ENCODE peak calls at places on chromosomes 1 and 21, in six cellular contexts. G is IMR-90, R is epithelial cell of esophagus, V is GM06990, Q is kidney epithelial cell, L is cardiac fibroblast. C is an unnamed sample.

GRCh38 chr1:206590025-206590834 is 22.0 kb downstream of the EIF2D start:
- DNase-seq in G (peak), R (peak), V (no peak), Q (peak), L (peak), C (peak)

GRCh38 chr1:40838980-40839942 is 22.9 kb downstream of the CITED4 start:
- DNase-seq in G (no peak), R (no peak), V (no peak), Q (no peak), L (no peak), C (no peak)

GRCh38 chr1:101697057-101697456 is 299.7 kb downstream of the OLFM3 start:
- DNase-seq in G (no peak), R (no peak), V (no peak), Q (no peak), L (peak), C (peak)

GRCh38 chr1:110519125-110519810 is at the start of gene KCNA10:
- DNase-seq in G (no peak), R (no peak), V (no peak), Q (no peak), L (no peak), C (no peak)

GRCh38 chr1:229254910-229255541 is 15.9 kb upstream of the RAB4A start:
- DNase-seq in G (no peak), R (peak), V (no peak), Q (no peak), L (peak), C (peak)

GRCh38 chr1:19799877-19800804 is at the start of gene TMCO4:
- DNase-seq in G (peak), R (peak), V (peak), Q (peak), L (peak), C (peak)

GRCh38 chr1:227317541-227318002 is 720 bp downstream of the CDC42BPA start:
- DNase-seq in G (peak), R (peak), V (no peak), Q (no peak), L (peak), C (peak)

GRCh38 chr1:27522860-27523665 is 33.1 kb upstream of the WASF2 start:
- DNase-seq in G (no peak), R (no peak), V (no peak), Q (no peak), L (no peak), C (peak)

GRCh38 chr1:184362876-184363275 is 24.0 kb upstream of the C1orf21 start:
- DNase-seq in G (peak), R (no peak), V (no peak), Q (no peak), L (peak), C (peak)

GRCh38 chr1:39973503-39974135 is 18.7 kb downstream of the MFSD2A start:
- DNase-seq in G (peak), R (peak), V (no peak), Q (no peak), L (peak), C (peak)

GRCh38 chr1:232853994-232854532 is 48.8 kb downstream of the MAP10 start:
- DNase-seq in G (peak), R (peak), V (no peak), Q (peak), L (peak), C (peak)

GRCh38 chr1:167775178-167775577 is 53.4 kb downstream of the MPZL1 start:
- DNase-seq in G (peak), R (peak), V (no peak), Q (no peak), L (peak), C (peak)

GRCh38 chr1:92043621-92044020 is 13.8 kb downstream of the EPHX4 start:
- DNase-seq in G (no peak), R (peak), V (no peak), Q (no peak), L (no peak), C (no peak)

GRCh38 chr1:227424159-227424680 is 105.9 kb upstream of the CDC42BPA start:
- DNase-seq in G (peak), R (no peak), V (no peak), Q (no peak), L (no peak), C (no peak)

GRCh38 chr1:57963545-57963944 is 539.7 kb upstream of the DAB1 start:
- DNase-seq in G (no peak), R (no peak), V (no peak), Q (no peak), L (no peak), C (no peak)

GRCh38 chr1:46221749-46222148 is 18.6 kb downstream of the LURAP1 start:
- DNase-seq in G (no peak), R (no peak), V (no peak), Q (no peak), L (no peak), C (no peak)

GRCh38 chr1:64167176-64167575 is 36.2 kb upstream of the UBE2U start:
- DNase-seq in G (peak), R (no peak), V (no peak), Q (no peak), L (peak), C (no peak)

GRCh38 chr21:35940074-35940927 is 120.0 kb downstream of the SETD4 start:
- DNase-seq in G (peak), R (peak), V (no peak), Q (no peak), L (peak), C (peak)

GRCh38 chr1:228141871-228142615 is 2.0 kb downstream of the GUK1 start:
- DNase-seq in G (peak), R (no peak), V (peak), Q (no peak), L (no peak), C (no peak)

GRCh38 chr1:7410156-7410555 is 360.9 kb upstream of the VAMP3 start:
- DNase-seq in G (no peak), R (no peak), V (no peak), Q (no peak), L (no peak), C (no peak)

GRCh38 chr1:152870831-152871730 is 7.0 kb upstream of the SMCP start:
- DNase-seq in G (peak), R (peak), V (no peak), Q (no peak), L (peak), C (peak)

GRCh38 chr21:17901458-17902092 is 82.4 kb upstream of the C21orf91 start:
- DNase-seq in G (peak), R (peak), V (peak), Q (no peak), L (peak), C (peak)

GRCh38 chr1:8652607-8653046 is 164.8 kb downstream of the RERE start:
- DNase-seq in G (no peak), R (no peak), V (no peak), Q (no peak), L (no peak), C (no peak)

GRCh38 chr1:56324504-56324903 is 254.9 kb downstream of the PLPP3 start:
- DNase-seq in G (no peak), R (no peak), V (no peak), Q (no peak), L (no peak), C (no peak)

GRCh38 chr1:229835226-229835625 is 209.2 kb downstream of the URB2 start:
- DNase-seq in G (no peak), R (no peak), V (no peak), Q (no peak), L (no peak), C (no peak)

GRCh38 chr1:33599516-33600115 is 127.2 kb downstream of the ZSCAN20 start:
- DNase-seq in G (no peak), R (no peak), V (no peak), Q (no peak), L (no peak), C (no peak)

GRCh38 chr1:114718661-114719423 is 2.3 kb upstream of the NRAS start:
- DNase-seq in G (peak), R (peak), V (no peak), Q (no peak), L (peak), C (peak)

GRCh38 chr1:240998441-240999015 is 358.5 kb downstream of the RGS7 start:
- DNase-seq in G (no peak), R (no peak), V (peak), Q (no peak), L (no peak), C (no peak)

GRCh38 chr21:38404134-38404533 is 94.1 kb downstream of the ERG start:
- DNase-seq in G (no peak), R (no peak), V (no peak), Q (peak), L (no peak), C (no peak)

GRCh38 chr21:35738342-35738961 is 321.9 kb downstream of the SETD4 start:
- DNase-seq in G (peak), R (peak), V (no peak), Q (no peak), L (no peak), C (no peak)

GRCh38 chr21:8991968-8992621 is 1529.3 kb upstream of the TPTE start:
- DNase-seq in G (no peak), R (no peak), V (no peak), Q (no peak), L (peak), C (no peak)

GRCh38 chr1:119419109-119419508 is 4.2 kb downstream of the HSD3B2 start:
- DNase-seq in G (no peak), R (no peak), V (no peak), Q (no peak), L (no peak), C (no peak)

GRCh38 chr1:24070821-24071393 is 41.0 kb downstream of the MYOM3 start:
- DNase-seq in G (peak), R (peak), V (peak), Q (peak), L (peak), C (peak)

GRCh38 chr1:180184041-180184440 is 29.4 kb downstream of the QSOX1 start:
- DNase-seq in G (no peak), R (no peak), V (no peak), Q (no peak), L (no peak), C (no peak)

GRCh38 chr1:71745326-71745725 is 537.0 kb downstream of the NEGR1 start:
- DNase-seq in G (no peak), R (no peak), V (no peak), Q (no peak), L (no peak), C (peak)

GRCh38 chr1:226882631-226883409 is 12.4 kb downstream of the PSEN2 start:
- DNase-seq in G (peak), R (peak), V (peak), Q (no peak), L (peak), C (peak)

GRCh38 chr1:201020040-201020591 is 3.4 kb downstream of the KIF21B start:
- DNase-seq in G (no peak), R (peak), V (peak), Q (no peak), L (no peak), C (no peak)

GRCh38 chr1:201022178-201022823 is 1.2 kb downstream of the KIF21B start:
- DNase-seq in G (no peak), R (no peak), V (no peak), Q (no peak), L (no peak), C (no peak)

GRCh38 chr1:201019321-201019977 is 4.1 kb downstream of the KIF21B start:
- DNase-seq in G (no peak), R (peak), V (peak), Q (no peak), L (peak), C (peak)

GRCh38 chr1:201021333-201022177 is 2.0 kb downstream of the KIF21B start:
- DNase-seq in G (no peak), R (no peak), V (peak), Q (no peak), L (no peak), C (no peak)

DNA sequence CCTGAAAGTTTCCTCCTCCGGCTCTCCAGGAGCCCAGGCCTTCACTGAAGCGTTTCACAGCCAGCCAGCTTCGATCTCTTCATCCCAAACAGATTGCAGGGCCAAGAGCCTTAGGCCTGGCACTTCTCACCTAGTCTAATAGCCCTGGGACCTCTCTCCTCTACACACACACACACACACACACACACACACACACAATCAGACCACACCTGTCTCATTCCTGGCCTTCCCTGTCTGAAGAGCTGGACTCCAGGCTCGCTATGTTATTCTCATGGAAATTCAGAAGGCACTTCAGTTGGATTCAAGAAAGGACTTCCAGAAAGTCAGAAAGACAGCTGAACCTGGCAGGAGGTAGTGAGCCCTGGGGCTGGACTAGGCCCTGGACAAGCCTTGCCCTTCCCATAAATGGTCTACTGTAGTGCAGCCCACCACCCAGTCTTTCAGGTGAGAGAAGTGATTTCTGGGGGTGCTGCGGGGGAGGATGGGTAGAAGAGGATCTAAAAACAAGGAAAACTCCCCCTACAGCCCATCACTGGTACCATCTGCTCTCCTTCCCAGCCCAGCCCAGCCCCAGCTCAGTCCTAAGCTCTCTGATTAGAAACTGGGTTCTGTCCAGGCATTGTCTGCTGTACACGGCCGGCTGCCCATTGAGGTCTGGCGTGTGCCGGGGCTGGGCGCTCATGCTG is 2.7 kb downstream of the KIF21B start:
- DNase-seq in G (no peak), R (peak), V (no peak), Q (no peak), L (no peak), C (no peak)
- TF ChIP-seq CTCF in G (peak), R (peak), V (peak), Q (peak), L (peak), C (peak)

GRCh38 chr1:210239295-210240155 is 6.9 kb downstream of the SERTAD4 start:
- DNase-seq in G (peak), R (peak), V (no peak), Q (no peak), L (peak), C (peak)
- TF ChIP-seq CTCF in G (peak), R (peak), V (no peak), Q (peak), L (peak), C (peak)

GRCh38 chr1:84969489-84970250 is 27.2 kb downstream of the MCOLN2 start:
- DNase-seq in G (no peak), R (no peak), V (peak), Q (no peak), L (peak), C (no peak)

GRCh38 chr1:84972377-84972987 is 24.4 kb downstream of the MCOLN2 start:
- DNase-seq in G (no peak), R (no peak), V (no peak), Q (no peak), L (peak), C (peak)

GRCh38 chr1:84971957-84972356 is 25.0 kb downstream of the MCOLN2 start:
- DNase-seq in G (no peak), R (no peak), V (no peak), Q (no peak), L (no peak), C (no peak)

GRCh38 chr1:84975035-84975434 is 21.9 kb downstream of the MCOLN2 start:
- DNase-seq in G (no peak), R (no peak), V (no peak), Q (no peak), L (no peak), C (no peak)

DNA sequence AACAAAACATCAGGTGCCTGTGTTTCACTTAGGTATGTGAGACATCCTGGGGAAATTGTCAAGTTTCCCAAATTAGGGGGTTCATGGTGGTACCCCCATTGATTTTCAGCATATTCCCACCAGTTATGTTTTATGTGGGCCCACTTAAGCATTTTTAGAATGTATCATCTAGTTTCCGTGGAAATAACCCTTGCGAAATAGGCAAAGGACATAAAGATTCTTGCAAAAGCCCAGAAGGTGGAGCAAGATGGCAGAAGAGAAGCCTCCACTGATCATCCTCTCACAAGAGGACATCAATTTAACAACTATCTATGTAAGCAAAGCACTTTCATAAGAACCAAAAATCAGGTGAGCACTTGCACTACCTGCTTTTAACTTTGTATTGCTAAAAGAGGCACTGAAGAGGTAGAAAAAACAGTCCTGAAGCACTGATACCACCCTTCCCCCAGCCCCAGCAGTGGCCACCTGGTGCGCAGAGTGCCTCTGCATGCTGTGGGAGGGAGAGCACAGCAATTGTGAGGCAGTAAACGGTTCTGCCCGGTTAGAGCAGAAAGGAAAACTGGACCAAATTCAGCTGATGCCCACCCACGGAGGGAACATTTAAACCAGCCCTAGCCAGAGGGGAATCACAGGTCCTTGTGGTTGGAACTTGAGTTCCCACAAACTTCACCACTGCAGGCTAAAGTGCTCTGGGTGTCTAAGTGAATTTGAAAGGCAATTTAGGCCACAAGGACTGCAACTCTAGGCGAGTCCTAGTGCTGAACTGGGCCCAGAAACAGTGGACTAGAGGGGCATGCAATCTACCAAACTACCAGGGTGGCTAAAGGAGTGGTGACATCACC is 23.2 kb downstream of the MCOLN2 start:
- DNase-seq in G (no peak), R (no peak), V (peak), Q (no peak), L (peak), C (peak)
- TF ChIP-seq CTCF in G (no peak), R (no peak), V (peak), Q (no peak), L (no peak), C (peak)

GRCh38 chr1:30684881-30685795 is 38.2 kb downstream of the MATN1 start:
- DNase-seq in G (no peak), R (no peak), V (no peak), Q (no peak), L (no peak), C (no peak)
- TF ChIP-seq CTCF in G (no peak), R (no peak), V (no peak), Q (no peak), L (no peak), C (no peak)

DNA sequence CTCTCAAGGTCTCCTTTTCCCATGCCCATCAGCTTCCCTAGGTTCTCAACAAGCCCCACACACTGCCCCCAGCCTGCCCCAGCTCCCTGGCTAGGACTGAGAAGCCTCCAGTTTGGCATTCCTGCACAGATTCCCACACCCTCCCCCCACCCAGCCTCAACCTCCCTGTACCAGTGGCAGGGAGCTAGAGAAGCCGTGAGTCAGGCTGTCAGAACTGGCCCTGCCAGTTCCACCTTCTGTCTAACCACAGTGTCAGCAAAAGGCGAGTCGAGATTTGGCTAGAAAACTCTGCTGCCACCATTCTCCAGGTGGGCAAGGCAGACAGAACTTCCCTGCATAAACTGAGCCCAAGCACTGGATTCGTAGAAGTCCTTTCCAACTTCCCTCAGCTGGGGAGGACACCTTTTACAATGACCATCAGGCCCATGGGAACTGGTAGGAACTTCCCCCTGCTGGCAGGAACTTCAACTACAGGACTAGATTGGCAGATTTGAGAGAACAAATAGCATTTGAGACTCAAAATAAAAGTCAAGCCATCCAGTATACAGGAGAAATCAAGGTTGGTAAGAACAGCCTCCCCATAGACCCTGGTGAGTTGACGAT is 31.0 kb downstream of the TNNT2 start:
- DNase-seq in G (peak), R (peak), V (no peak), Q (no peak), L (peak), C (peak)
- TF ChIP-seq CTCF in G (peak), R (peak), V (peak), Q (peak), L (peak), C (peak)

DNA sequence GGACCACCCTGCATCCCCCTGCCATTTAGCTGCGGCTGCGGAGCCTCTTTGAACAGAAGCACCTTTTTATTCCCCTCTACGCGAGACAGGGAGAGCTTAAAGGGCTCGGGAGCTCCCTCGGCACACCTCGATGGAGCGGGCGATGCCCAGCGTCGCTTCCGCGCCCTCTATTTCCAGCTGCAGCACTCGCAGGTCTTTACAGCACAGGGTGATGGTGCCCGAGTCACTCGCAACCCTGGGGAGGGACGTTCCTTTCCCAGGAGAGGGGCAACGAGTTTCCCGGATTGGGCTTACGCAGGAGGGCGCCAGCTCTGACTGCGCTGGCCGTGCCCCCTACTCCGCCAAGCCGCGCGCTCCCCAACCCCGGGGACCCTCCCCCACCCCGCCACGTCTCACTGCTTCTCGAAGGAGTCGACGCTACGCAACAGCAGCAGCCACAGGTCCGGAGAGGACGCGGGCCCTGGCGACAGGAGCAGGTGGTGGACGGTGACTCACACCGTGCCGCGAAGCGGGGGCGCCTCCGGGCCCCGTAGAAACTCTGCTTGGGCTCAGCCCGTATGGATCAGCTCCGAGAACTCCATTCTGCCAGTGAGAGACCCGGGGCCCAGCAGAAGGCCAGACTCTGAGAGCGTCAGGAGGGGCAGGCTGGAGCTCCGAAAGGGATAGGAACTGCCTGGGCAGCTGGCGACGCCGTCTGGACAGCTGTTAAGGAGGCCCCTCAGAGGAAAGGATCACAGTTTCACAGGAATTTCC is 5.8 kb upstream of the FAM167B start:
- DNase-seq in G (peak), R (no peak), V (peak), Q (no peak), L (peak), C (peak)
- TF ChIP-seq CTCF in G (peak), R (no peak), V (no peak), Q (no peak), L (no peak), C (no peak)